ENCODE peak calls at places on chromosome 15, in eight cellular contexts. Q is heart left ventricle; Z is cardiac muscle cell; X is K562; U is psoas muscle; J is CD8-positive, alpha-beta T cell; R is neural progenitor cell; F is GM23248. D is an unnamed sample. For H3K4me1 and H3K36me3, the result is how much of the 10 kb centered on the place peaks cover.

GRCh38 chr15:62559049-62559733 is 394.1 kb upstream of the C2CD4B start:
- DNase-seq in F (peak), Z (peak), X (no peak), Q (peak), J (no peak), R (no peak), U (peak), D (no peak)

GRCh38 chr15:82313446-82313845 is 35.8 kb downstream of the GOLGA6L10 start:
- DNase-seq in Q (no peak), Z (no peak), U (no peak), X (no peak), R (no peak), F (no peak), J (no peak), D (no peak)

GRCh38 chr15:101019351-101019750 is 100.2 kb downstream of the LRRK1 start:
- DNase-seq in X (no peak), J (no peak), F (no peak), Z (no peak), Q (peak), U (no peak), R (no peak), D (no peak)

GRCh38 chr15:77335298-77335697 is 84.6 kb downstream of the PEAK1 start:
- DNase-seq in Q (peak), F (peak), U (no peak), J (no peak), R (no peak), X (no peak), Z (peak), D (no peak)

GRCh38 chr15:81531141-81531592 is 157.2 kb upstream of the TMC3 start:
- DNase-seq in R (peak), Q (peak), X (no peak), J (no peak), F (no peak), Z (peak), U (no peak), D (no peak)

GRCh38 chr15:36737430-36737891 is 158.0 kb downstream of the CDIN1 start:
- DNase-seq in U (no peak), J (no peak), R (no peak), X (no peak), Q (no peak), Z (peak), F (peak), D (no peak)

GRCh38 chr15:36579792-36580431 is 486 bp downstream of the CDIN1 start:
- DNase-seq in X (no peak), F (peak), U (no peak), Z (no peak), J (peak), Q (peak), R (no peak), D (no peak)

GRCh38 chr15:28123408-28124023 is 24.4 kb upstream of the OCA2 start:
- DNase-seq in J (peak), Q (peak), R (peak), X (peak), Z (peak), U (peak), F (peak), D (peak)

GRCh38 chr15:27454281-27455060 is 483.5 kb downstream of the GABRG3 start:
- DNase-seq in J (no peak), X (peak), Z (peak), R (no peak), U (no peak), Q (no peak), F (peak), D (no peak)

GRCh38 chr15:90994059-90994416 is 297 bp downstream of the PRC1 start:
- DNase-seq in J (no peak), Z (no peak), F (peak), R (peak), X (peak), U (peak), Q (no peak), D (peak)

GRCh38 chr15:37824717-37825382 is 109.6 kb upstream of the TMCO5A start:
- DNase-seq in Z (peak), X (peak), Q (no peak), R (no peak), U (peak), J (no peak), F (peak), D (no peak)

GRCh38 chr15:90872481-90873184 is 4.2 kb downstream of the FURIN start:
- DNase-seq in X (peak), J (no peak), R (no peak), U (no peak), Z (peak), F (peak), Q (no peak), D (no peak)

GRCh38 chr15:66481107-66481856 is 16.3 kb downstream of the SNAPC5 start:
- DNase-seq in Z (no peak), R (no peak), F (no peak), J (no peak), Q (no peak), U (no peak), X (peak), D (no peak)

GRCh38 chr15:78807359-78807758 is 3.9 kb downstream of the ADAMTS7 start:
- DNase-seq in U (no peak), Z (no peak), X (no peak), Q (no peak), J (no peak), F (no peak), R (no peak), D (no peak)

GRCh38 chr15:101773496-101774100 is 29.7 kb upstream of the OR4F6 start:
- DNase-seq in J (no peak), U (no peak), Q (peak), Z (no peak), X (peak), R (peak), F (peak), D (no peak)

GRCh38 chr15:50675524-50676144 is 11.0 kb downstream of the TRPM7 start:
- DNase-seq in R (no peak), X (no peak), Z (peak), Q (no peak), U (no peak), F (peak), J (no peak), D (peak)

GRCh38 chr15:78049691-78050440 is 27.6 kb downstream of the TBC1D2B start:
- DNase-seq in Z (peak), J (peak), F (peak), R (no peak), U (no peak), Q (no peak), X (no peak), D (peak)

GRCh38 chr15:78565951-78566774 is 843 bp downstream of the CHRNA5 start:
- DNase-seq in R (peak), X (peak), F (peak), J (no peak), U (no peak), Z (peak), Q (no peak), D (no peak)

GRCh38 chr15:78317145-78317836 is 17.9 kb upstream of the SKIC8 start:
- DNase-seq in Z (no peak), Q (peak), F (peak), X (peak), U (no peak), J (no peak), R (no peak), D (no peak)

GRCh38 chr15:36501063-36501678 is 78.3 kb upstream of the CDIN1 start:
- DNase-seq in U (no peak), Z (peak), R (peak), Q (no peak), J (no peak), X (peak), F (peak), D (no peak)

GRCh38 chr15:56598991-56599390 is 134.1 kb upstream of the MNS1 start:
- DNase-seq in U (no peak), Q (no peak), J (no peak), F (peak), Z (peak), X (no peak), R (no peak), D (no peak)

GRCh38 chr15:43974852-43975251 is 148.1 kb downstream of the WDR76 start:
- DNase-seq in F (no peak), J (no peak), U (no peak), X (no peak), Z (no peak), R (peak), Q (no peak), D (no peak)

GRCh38 chr15:61621146-61621545 is 392.0 kb upstream of the RORA start:
- DNase-seq in X (peak), Q (no peak), F (peak), J (no peak), U (peak), R (peak), Z (peak), D (no peak)

GRCh38 chr15:42919308-42919707 is 1.3 kb downstream of the TTBK2 start:
- DNase-seq in F (peak), X (no peak), J (no peak), Z (peak), U (no peak), Q (no peak), R (no peak), D (no peak)

GRCh38 chr15:73927003-73927475 is 777 bp downstream of the LOXL1 start:
- DNase-seq in R (peak), X (no peak), U (peak), F (peak), Q (peak), Z (peak), J (no peak), D (no peak)

GRCh38 chr15:73691398-73691797 is 7.2 kb downstream of the CD276 start:
- DNase-seq in Q (peak), F (peak), J (no peak), Z (peak), R (peak), U (peak), X (peak), D (no peak)

GRCh38 chr15:88249220-88249619 is 7.3 kb downstream of the NTRK3 start:
- DNase-seq in J (no peak), Q (no peak), X (no peak), F (peak), U (no peak), R (no peak), Z (peak), D (no peak)

GRCh38 chr15:34161329-34161953 is 48.5 kb downstream of the KATNBL1 start:
- DNase-seq in Q (no peak), Z (no peak), X (no peak), F (peak), R (no peak), J (no peak), U (no peak), D (no peak)

GRCh38 chr15:60208708-60209107 is 189.1 kb downstream of the ANXA2 start:
- DNase-seq in F (peak), Z (peak), R (no peak), Q (no peak), J (no peak), X (no peak), U (no peak), D (no peak)

GRCh38 chr15:29125382-29126207 is 144.0 kb downstream of the NSMCE3 start:
- DNase-seq in F (no peak), U (no peak), Z (no peak), J (no peak), X (no peak), R (no peak), Q (peak), D (no peak)

GRCh38 chr15:29126208-29126536 is 143.4 kb downstream of the NSMCE3 start:
- DNase-seq in F (no peak), Q (peak), U (no peak), R (no peak), J (no peak), Z (no peak), X (no peak), D (no peak)

GRCh38 chr15:29123991-29124390 is 145.6 kb downstream of the NSMCE3 start:
- DNase-seq in F (no peak), U (no peak), Q (peak), J (no peak), R (no peak), Z (no peak), X (no peak), D (no peak)

GRCh38 chr15:29123171-29123570 is 146.5 kb downstream of the NSMCE3 start:
- DNase-seq in Q (peak), F (no peak), Z (no peak), U (no peak), X (no peak), R (no peak), J (no peak), D (no peak)

GRCh38 chr15:29124581-29125381 is 144.8 kb downstream of the NSMCE3 start:
- DNase-seq in Q (peak), F (peak), X (peak), U (no peak), Z (peak), R (peak), J (no peak), D (no peak)
- H3K4me1 ChIP-seq in Q (under half), F (under half), X (under half), U (under half), Z (under half), R (under half), J (under half), D (under half)

GRCh38 chr15:25708391-25708790 is 154.7 kb downstream of the ATP10A start:
- DNase-seq in R (no peak), J (no peak), Q (no peak), X (no peak), Z (no peak), F (no peak), U (no peak), D (no peak)
- H3K36me3 ChIP-seq in R (under half), J (under half), Q (under half), X (under half), Z (under half), F (under half), U (under half), D (under half)

DNA sequence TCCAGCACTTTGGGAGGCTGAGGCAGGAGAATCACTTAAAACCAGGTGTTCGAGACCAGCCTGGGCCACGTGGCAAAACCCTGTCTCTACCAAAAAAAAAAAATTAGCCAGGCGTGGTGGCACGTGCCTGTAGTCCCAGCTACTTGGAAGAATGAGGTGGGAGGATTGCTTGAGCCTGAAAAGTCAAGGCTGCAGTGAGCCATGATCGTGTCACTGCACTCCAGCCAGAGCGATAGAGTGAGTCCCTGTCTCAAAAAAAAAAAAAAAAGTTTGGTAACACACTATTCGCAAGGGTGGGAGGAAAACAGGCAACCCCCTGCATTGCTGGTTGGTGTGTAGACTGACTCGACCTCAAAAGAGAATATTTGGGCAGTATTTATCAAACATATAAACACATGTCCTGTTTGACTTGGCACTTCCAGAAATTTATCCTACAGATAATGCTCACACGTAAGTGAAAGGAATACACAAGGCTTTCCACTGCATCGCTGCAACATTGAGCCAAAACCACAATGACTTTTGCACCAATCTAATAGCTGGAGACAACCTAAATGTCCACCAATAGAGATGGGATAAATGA is 3.1 kb upstream of the ANPEP start:
- DNase-seq in X (no peak), J (no peak), F (peak), R (no peak), U (no peak), Z (peak), Q (no peak), D (no peak)
- H3K27ac ChIP-seq in X (no peak), J (no peak), F (peak), R (no peak), U (no peak), Z (no peak), Q (no peak), D (no peak)

GRCh38 chr15:69395460-69395859 is 18.7 kb upstream of the KIF23 start:
- DNase-seq in Z (no peak), U (no peak), Q (no peak), J (no peak), R (no peak), X (no peak), F (no peak), D (no peak)

GRCh38 chr15:69400850-69401249 is 13.3 kb upstream of the KIF23 start:
- DNase-seq in X (no peak), R (no peak), Q (no peak), U (no peak), J (no peak), F (no peak), Z (no peak), D (no peak)

GRCh38 chr15:69394556-69395282 is 19.4 kb upstream of the KIF23 start:
- DNase-seq in F (peak), U (peak), Q (peak), Z (peak), J (peak), X (peak), R (peak), D (peak)

GRCh38 chr15:69395991-69396390 is 18.2 kb upstream of the KIF23 start:
- DNase-seq in X (no peak), Q (no peak), U (no peak), J (no peak), R (no peak), Z (no peak), F (no peak), D (no peak)

GRCh38 chr15:69398541-69398940 is 15.6 kb upstream of the KIF23 start:
- DNase-seq in Q (no peak), F (peak), U (no peak), R (no peak), J (no peak), X (no peak), Z (no peak), D (no peak)
- H3K4me1 ChIP-seq in Q (under half), F (under half), U (under half), R (under half), J (under half), X (under half), Z (under half), D (under half)

GRCh38 chr15:25092661-25093060 is 137.9 kb downstream of the SNRPN start:
- DNase-seq in Z (no peak), U (no peak), Q (no peak), J (no peak), F (peak), X (no peak), R (no peak), D (no peak)

GRCh38 chr15:25089577-25089976 is 134.8 kb downstream of the SNRPN start:
- DNase-seq in Z (no peak), J (no peak), X (no peak), Q (no peak), F (no peak), U (no peak), R (no peak), D (no peak)

GRCh38 chr15:25093455-25094029 is 138.8 kb downstream of the SNRPN start:
- DNase-seq in F (no peak), J (no peak), U (no peak), X (no peak), R (no peak), Z (no peak), Q (no peak), D (no peak)

GRCh38 chr15:25090073-25090733 is 135.4 kb downstream of the SNRPN start:
- DNase-seq in J (no peak), Q (no peak), U (no peak), F (no peak), Z (no peak), R (no peak), X (no peak), D (no peak)

DNA sequence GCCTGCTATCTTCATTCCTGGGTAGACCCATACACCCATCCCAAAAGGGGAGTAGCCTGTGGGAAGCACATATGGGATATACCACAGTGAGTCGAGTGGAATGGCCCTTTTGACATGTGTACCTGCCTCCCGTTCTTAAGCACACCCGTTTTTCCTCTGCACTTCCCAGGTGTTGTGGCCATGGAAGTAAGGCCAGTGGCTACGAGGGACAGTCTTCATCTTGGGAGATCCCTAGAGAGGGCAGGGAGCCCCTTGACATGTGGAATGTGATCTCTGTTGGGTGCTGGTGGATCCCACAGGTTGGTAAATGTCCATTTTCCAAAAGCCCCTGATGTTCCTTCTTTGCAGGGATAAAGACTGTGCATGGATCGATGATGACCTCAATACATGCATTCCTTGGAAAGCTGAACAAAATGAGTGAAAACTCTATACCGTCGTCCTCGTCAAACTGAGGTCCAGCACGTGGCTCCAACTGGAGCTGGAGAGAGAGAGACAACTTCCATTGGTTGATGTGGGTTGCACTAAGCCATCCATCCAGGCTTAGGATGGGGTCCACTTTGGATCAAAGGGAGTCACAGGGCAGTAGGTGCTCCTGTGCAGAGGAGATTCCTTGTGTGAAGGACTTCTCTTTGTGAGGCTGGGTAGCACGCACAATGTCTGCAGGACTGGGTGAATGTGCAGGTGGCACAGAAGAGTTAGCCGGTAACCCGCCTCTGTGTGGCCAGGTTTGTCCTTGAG is 136.8 kb downstream of the SNRPN start:
- DNase-seq in J (no peak), Q (no peak), Z (no peak), U (no peak), X (no peak), F (no peak), R (no peak), D (no peak)
- H3K36me3 ChIP-seq in J (half or more), Q (half or more), Z (under half), U (half or more), X (under half), F (under half), R (under half), D (half or more)

GRCh38 chr15:85579957-85580694 is 199.7 kb downstream of the AKAP13 start:
- DNase-seq in J (no peak), Z (peak), Q (peak), F (peak), R (no peak), U (no peak), X (no peak), D (no peak)
- H3K27ac ChIP-seq in J (peak), Z (peak), Q (peak), F (peak), R (no peak), U (peak), X (no peak), D (peak)

GRCh38 chr15:92960996-92961681 is 61.0 kb downstream of the CHD2 start:
- DNase-seq in U (no peak), Z (no peak), J (no peak), F (no peak), R (no peak), Q (no peak), X (no peak), D (no peak)

GRCh38 chr15:92968926-92969664 is 69.0 kb downstream of the CHD2 start:
- DNase-seq in Q (no peak), X (no peak), U (no peak), J (no peak), R (no peak), F (peak), Z (peak), D (no peak)

GRCh38 chr15:92959219-92959618 is 59.1 kb downstream of the CHD2 start:
- DNase-seq in U (no peak), J (no peak), Z (no peak), R (no peak), X (no peak), F (no peak), Q (no peak), D (no peak)

GRCh38 chr15:92962914-92963313 is 62.8 kb downstream of the CHD2 start:
- DNase-seq in F (no peak), Z (no peak), U (no peak), Q (no peak), R (no peak), J (no peak), X (no peak), D (no peak)

DNA sequence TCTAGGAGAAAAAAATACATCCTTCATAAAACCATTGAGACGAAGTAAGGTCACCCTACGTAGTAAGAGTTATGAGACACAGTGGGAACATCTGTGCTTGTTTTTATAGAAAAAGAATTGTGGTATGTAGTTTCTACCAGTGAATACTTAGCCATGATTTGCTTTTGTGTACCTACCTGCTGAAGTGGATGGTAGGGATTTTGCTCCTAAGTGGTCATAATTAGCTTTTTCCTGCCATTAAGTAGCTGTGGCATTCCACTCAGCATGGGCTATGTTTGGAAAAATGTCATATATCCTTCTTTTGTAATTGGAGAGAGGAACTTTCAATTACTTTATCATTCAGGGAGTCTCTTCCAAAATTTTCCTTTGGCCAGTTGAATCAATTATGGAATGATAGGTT is 63.7 kb downstream of the CHD2 start:
- DNase-seq in Q (no peak), R (no peak), F (no peak), J (no peak), Z (no peak), U (no peak), X (no peak), D (no peak)
- H3K4me1 ChIP-seq in Q (under half), R (under half), F (under half), J (under half), Z (under half), U (under half), X (under half), D (under half)

D was measured in CD4-positive, CD25-positive, alpha-beta regulatory T cell.